ENCODE peak calls at places on chromosomes 5 and 9, in seven cellular contexts. S is MCF 10A; I is CD4-positive, alpha-beta memory T cell; O is substantia nigra; L is H7; R is kidney tubule cell; H is cardiac septum. Z is an unnamed sample.

GRCh38 chr9:99357575-99357974 is 135.5 kb downstream of the SEC61B start:
- DNase-seq in S (no peak), I (no peak), O (no peak), L (no peak), R (no peak), H (peak; percentile 84), Z (peak; percentile 76)

GRCh38 chr5:171712616-171713015 is 73.0 kb upstream of the SMIM23 start:
- DNase-seq in S (no peak), I (no peak), O (no peak), L (no peak), R (no peak), H (no peak), Z (no peak)

GRCh38 chr9:115204827-115205506 is 87.0 kb upstream of the TNC start:
- DNase-seq in S (peak; percentile 83), I (no peak), O (no peak), L (no peak), R (peak; percentile 92), H (no peak), Z (no peak)

GRCh38 chr9:130039504-130040147 is 3.4 kb downstream of the FNBP1 start:
- DNase-seq in S (no peak), I (no peak), O (no peak), L (peak; percentile 63), R (no peak), H (no peak), Z (no peak)

GRCh38 chr5:92962752-92963151 is 618.3 kb downstream of the NR2F1-AS1 start:
- DNase-seq in S (no peak), I (no peak), O (no peak), L (no peak), R (no peak), H (no peak), Z (no peak)

GRCh38 chr9:96449844-96450612 is at the start of gene HABP4:
- DNase-seq in S (peak; percentile 93), I (peak; percentile 94), O (peak; percentile 92), L (peak; percentile 97), R (peak; percentile 96), H (peak; percentile 98), Z (peak; percentile 98)

GRCh38 chr5:112628219-112628618 is 109.5 kb upstream of the APC start:
- DNase-seq in S (no peak), I (no peak), O (no peak), L (peak; percentile 44), R (no peak), H (no peak), Z (no peak)

GRCh38 chr9:107227696-107228258 is 55.3 kb upstream of the RAD23B start:
- DNase-seq in S (no peak), I (no peak), O (no peak), L (no peak), R (no peak), H (no peak), Z (no peak)

GRCh38 chr9:1083325-1083913 is 33.3 kb downstream of the DMRT2 start:
- DNase-seq in S (peak; percentile 37), I (no peak), O (peak; percentile 24), L (peak; percentile 78), R (peak; percentile 6), H (no peak), Z (no peak)

GRCh38 chr5:112689510-112689909 is 48.2 kb upstream of the APC start:
- DNase-seq in S (no peak), I (no peak), O (no peak), L (no peak), R (peak; percentile 26), H (no peak), Z (no peak)

GRCh38 chr5:119275146-119275872 is 80.5 kb upstream of the TNFAIP8 start:
- DNase-seq in S (peak; percentile 79), I (no peak), O (no peak), L (no peak), R (peak; percentile 85), H (no peak), Z (no peak)